ENCODE peak calls at places on chromosomes 2 and 18, in eight cellular contexts. P, M, O, N, D, L, E and X are unnamed samples.
A peak's percentile ranks its signal among the peaks of the same experiment; 100 is the strongest.

GRCh38 chr2:120528051-120528692 is 182.2 kb downstream of the INHBB start:
- DNase-seq in P (no peak), M (no peak), O (no peak), N (peak; percentile 49), D (no peak), L (no peak), E (no peak), X (no peak)

GRCh38 chr18:49521251-49521650 is 34.2 kb upstream of the C18orf32 start:
- DNase-seq in P (no peak), M (no peak), O (no peak), N (no peak), D (no peak), L (no peak), E (no peak), X (peak; percentile 36)

GRCh38 chr2:222239091-222239490 is 59.7 kb downstream of the PAX3 start:
- DNase-seq in P (no peak), M (no peak), O (no peak), N (no peak), D (no peak), L (no peak), E (no peak), X (peak; percentile 25)

GRCh38 chr2:88059979-88060906 is 4.7 kb upstream of the KRCC1 start:
- DNase-seq in P (peak; percentile 27), M (no peak), O (peak; percentile 53), N (no peak), D (no peak), L (peak; percentile 55), E (no peak), X (peak; percentile 66)

GRCh38 chr18:67531929-67532328 is 15.4 kb upstream of the DSEL start:
- DNase-seq in P (no peak), M (no peak), O (no peak), N (no peak), D (no peak), L (no peak), E (no peak), X (no peak)

GRCh38 chr2:111036042-111036441 is 84.7 kb upstream of the BCL2L11 start:
- DNase-seq in P (no peak), M (no peak), O (no peak), N (no peak), D (no peak), L (no peak), E (peak; percentile 29), X (no peak)

GRCh38 chr2:74333175-74333574 is 10.0 kb downstream of the SLC4A5 start:
- DNase-seq in P (no peak), M (no peak), O (peak; percentile 45), N (no peak), D (no peak), L (no peak), E (no peak), X (peak; percentile 56)

GRCh38 chr2:217437289-217437688 is 565.5 kb downstream of the TNS1 start:
- DNase-seq in P (no peak), M (no peak), O (no peak), N (no peak), D (no peak), L (no peak), E (no peak), X (no peak)

GRCh38 chr2:138433995-138434991 is 67.3 kb upstream of the SPOPL start:
- DNase-seq in P (no peak), M (no peak), O (no peak), N (no peak), D (no peak), L (no peak), E (no peak), X (no peak)

GRCh38 chr2:55901941-55902340 is 21.6 kb downstream of the EFEMP1 start:
- DNase-seq in P (no peak), M (no peak), O (no peak), N (no peak), D (no peak), L (no peak), E (no peak), X (no peak)